ENCODE peak calls at places on chromosomes 3 and 15, in seven cellular contexts. One of them, this sample, is unnamed.

GRCh38 chr3:81013360-81013759 is 748.1 kb downstream of the GBE1 start:
- DNase-seq in endodermal cell: no peak
- DNase-seq in psoas muscle: no peak
- DNase-seq in hepatocyte: no peak
- DNase-seq in DND-41: no peak
- DNase-seq in retinal pigment epithelial cell: peak
- DNase-seq in A549: no peak
- DNase-seq in this sample: no peak

GRCh38 chr3:29226709-29227108 is 54.2 kb upstream of the RBMS3 start:
- DNase-seq in endodermal cell: no peak
- DNase-seq in psoas muscle: no peak
- DNase-seq in hepatocyte: peak
- DNase-seq in DND-41: no peak
- DNase-seq in retinal pigment epithelial cell: no peak
- DNase-seq in A549: no peak
- DNase-seq in this sample: no peak

GRCh38 chr3:23819599-23820360 is 14.0 kb downstream of the UBE2E1 start:
- DNase-seq in endodermal cell: no peak
- DNase-seq in psoas muscle: no peak
- DNase-seq in hepatocyte: no peak
- DNase-seq in DND-41: no peak
- DNase-seq in retinal pigment epithelial cell: no peak
- DNase-seq in A549: no peak
- DNase-seq in this sample: no peak

GRCh38 chr3:43894176-43895049 is 203.7 kb downstream of the ABHD5 start:
- DNase-seq in endodermal cell: peak
- DNase-seq in psoas muscle: peak
- DNase-seq in hepatocyte: peak
- DNase-seq in DND-41: no peak
- DNase-seq in retinal pigment epithelial cell: no peak
- DNase-seq in A549: peak
- DNase-seq in this sample: peak

GRCh38 chr3:129224984-129225393 is 24.4 kb upstream of the COPG1 start:
- DNase-seq in endodermal cell: peak
- DNase-seq in psoas muscle: peak
- DNase-seq in hepatocyte: peak
- DNase-seq in DND-41: no peak
- DNase-seq in retinal pigment epithelial cell: no peak
- DNase-seq in A549: peak
- DNase-seq in this sample: peak

GRCh38 chr3:124648551-124648950 is 81.7 kb upstream of the UMPS start:
- DNase-seq in endodermal cell: no peak
- DNase-seq in psoas muscle: no peak
- DNase-seq in hepatocyte: no peak
- DNase-seq in DND-41: no peak
- DNase-seq in retinal pigment epithelial cell: no peak
- DNase-seq in A549: no peak
- DNase-seq in this sample: no peak

GRCh38 chr3:125098929-125099328 is 43.1 kb upstream of the HEG1 start:
- DNase-seq in endodermal cell: no peak
- DNase-seq in psoas muscle: no peak
- DNase-seq in hepatocyte: no peak
- DNase-seq in DND-41: no peak
- DNase-seq in retinal pigment epithelial cell: no peak
- DNase-seq in A549: no peak
- DNase-seq in this sample: no peak

GRCh38 chr15:80951941-80952340 is 37.7 kb downstream of the MESD start:
- DNase-seq in endodermal cell: no peak
- DNase-seq in psoas muscle: no peak
- DNase-seq in hepatocyte: no peak
- DNase-seq in DND-41: no peak
- DNase-seq in retinal pigment epithelial cell: no peak
- DNase-seq in A549: no peak
- DNase-seq in this sample: no peak

GRCh38 chr3:175105066-175105465 is 245.9 kb downstream of the NAALADL2 start:
- DNase-seq in endodermal cell: no peak
- DNase-seq in psoas muscle: no peak
- DNase-seq in hepatocyte: no peak
- DNase-seq in DND-41: no peak
- DNase-seq in retinal pigment epithelial cell: no peak
- DNase-seq in A549: no peak
- DNase-seq in this sample: no peak

GRCh38 chr3:18393906-18394305 is 31.2 kb downstream of the SATB1 start:
- DNase-seq in endodermal cell: no peak
- DNase-seq in psoas muscle: no peak
- DNase-seq in hepatocyte: no peak
- DNase-seq in DND-41: no peak
- DNase-seq in retinal pigment epithelial cell: no peak
- DNase-seq in A549: no peak
- DNase-seq in this sample: no peak

GRCh38 chr15:41331281-41331680 is 1.1 kb downstream of the OIP5 start:
- DNase-seq in endodermal cell: peak
- DNase-seq in psoas muscle: no peak
- DNase-seq in hepatocyte: no peak
- DNase-seq in DND-41: no peak
- DNase-seq in retinal pigment epithelial cell: no peak
- DNase-seq in A549: no peak
- DNase-seq in this sample: no peak
- H3K4me3 ChIP-seq in endodermal cell: peak
- H3K4me3 ChIP-seq in psoas muscle: peak
- H3K4me3 ChIP-seq in hepatocyte: peak
- H3K4me3 ChIP-seq in DND-41: peak
- H3K4me3 ChIP-seq in retinal pigment epithelial cell: peak
- H3K4me3 ChIP-seq in A549: peak
- H3K4me3 ChIP-seq in this sample: no peak

DNA sequence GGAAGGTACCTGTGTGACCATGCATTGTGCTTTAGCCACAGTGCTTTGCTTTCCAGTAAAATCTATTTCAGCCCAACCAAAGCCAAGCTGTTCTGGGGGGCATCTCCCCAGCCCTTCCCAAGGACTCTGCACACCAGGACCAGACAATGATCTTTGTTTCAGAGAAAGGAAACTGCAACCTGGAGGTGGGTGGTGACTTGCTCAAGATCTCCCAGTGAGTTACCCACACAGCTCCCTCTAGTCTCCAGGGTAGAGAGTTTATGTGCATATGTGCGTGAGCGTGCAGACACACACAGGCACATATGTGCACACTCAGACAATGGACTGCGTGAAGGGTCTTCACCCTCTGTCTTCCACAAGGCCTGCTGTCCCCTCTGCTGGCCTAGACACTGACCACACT is 162.4 kb upstream of the TLE3 start:
- DNase-seq in endodermal cell: no peak
- DNase-seq in psoas muscle: no peak
- DNase-seq in hepatocyte: no peak
- DNase-seq in DND-41: peak
- DNase-seq in retinal pigment epithelial cell: no peak
- DNase-seq in A549: no peak
- DNase-seq in this sample: no peak
- TF ChIP-seq CTCF in endodermal cell: no peak
- TF ChIP-seq CTCF in psoas muscle: no peak
- TF ChIP-seq CTCF in hepatocyte: no peak
- TF ChIP-seq CTCF in DND-41: peak
- TF ChIP-seq CTCF in retinal pigment epithelial cell: no peak
- TF ChIP-seq CTCF in A549: no peak
- TF ChIP-seq CTCF in this sample: no peak

GRCh38 chr15:89016549-89017041 is 71.7 kb upstream of the ABHD2 start:
- DNase-seq in endodermal cell: no peak
- DNase-seq in psoas muscle: peak
- DNase-seq in hepatocyte: no peak
- DNase-seq in DND-41: no peak
- DNase-seq in retinal pigment epithelial cell: no peak
- DNase-seq in A549: no peak
- DNase-seq in this sample: no peak

GRCh38 chr15:89015412-89016097 is 72.7 kb upstream of the ABHD2 start:
- DNase-seq in endodermal cell: no peak
- DNase-seq in psoas muscle: no peak
- DNase-seq in hepatocyte: no peak
- DNase-seq in DND-41: no peak
- DNase-seq in retinal pigment epithelial cell: no peak
- DNase-seq in A549: no peak
- DNase-seq in this sample: no peak

GRCh38 chr15:89019436-89019835 is 68.8 kb upstream of the ABHD2 start:
- DNase-seq in endodermal cell: no peak
- DNase-seq in psoas muscle: no peak
- DNase-seq in hepatocyte: no peak
- DNase-seq in DND-41: no peak
- DNase-seq in retinal pigment epithelial cell: no peak
- DNase-seq in A549: no peak
- DNase-seq in this sample: no peak

GRCh38 chr15:89018235-89018634 is 70.0 kb upstream of the ABHD2 start:
- DNase-seq in endodermal cell: no peak
- DNase-seq in psoas muscle: peak
- DNase-seq in hepatocyte: no peak
- DNase-seq in DND-41: no peak
- DNase-seq in retinal pigment epithelial cell: no peak
- DNase-seq in A549: no peak
- DNase-seq in this sample: peak

GRCh38 chr15:89017370-89018066 is 70.7 kb upstream of the ABHD2 start:
- DNase-seq in endodermal cell: peak
- DNase-seq in psoas muscle: peak
- DNase-seq in hepatocyte: peak
- DNase-seq in DND-41: peak
- DNase-seq in retinal pigment epithelial cell: no peak
- DNase-seq in A549: peak
- DNase-seq in this sample: peak
- H3K4me3 ChIP-seq in endodermal cell: peak
- H3K4me3 ChIP-seq in psoas muscle: peak
- H3K4me3 ChIP-seq in hepatocyte: no peak
- H3K4me3 ChIP-seq in DND-41: peak
- H3K4me3 ChIP-seq in retinal pigment epithelial cell: peak
- H3K4me3 ChIP-seq in A549: peak
- H3K4me3 ChIP-seq in this sample: no peak

GRCh38 chr15:36589971-36590370 is 10.5 kb downstream of the CDIN1 start:
- DNase-seq in endodermal cell: no peak
- DNase-seq in psoas muscle: no peak
- DNase-seq in hepatocyte: no peak
- DNase-seq in DND-41: no peak
- DNase-seq in retinal pigment epithelial cell: no peak
- DNase-seq in A549: no peak
- DNase-seq in this sample: no peak

GRCh38 chr15:36590838-36591237 is 11.4 kb downstream of the CDIN1 start:
- DNase-seq in endodermal cell: no peak
- DNase-seq in psoas muscle: no peak
- DNase-seq in hepatocyte: no peak
- DNase-seq in DND-41: no peak
- DNase-seq in retinal pigment epithelial cell: no peak
- DNase-seq in A549: no peak
- DNase-seq in this sample: no peak

GRCh38 chr15:36594556-36595090 is 15.2 kb downstream of the CDIN1 start:
- DNase-seq in endodermal cell: no peak
- DNase-seq in psoas muscle: no peak
- DNase-seq in hepatocyte: no peak
- DNase-seq in DND-41: no peak
- DNase-seq in retinal pigment epithelial cell: no peak
- DNase-seq in A549: no peak
- DNase-seq in this sample: no peak

GRCh38 chr15:36595625-36596024 is 16.2 kb downstream of the CDIN1 start:
- DNase-seq in endodermal cell: no peak
- DNase-seq in psoas muscle: no peak
- DNase-seq in hepatocyte: no peak
- DNase-seq in DND-41: no peak
- DNase-seq in retinal pigment epithelial cell: no peak
- DNase-seq in A549: no peak
- DNase-seq in this sample: no peak

DNA sequence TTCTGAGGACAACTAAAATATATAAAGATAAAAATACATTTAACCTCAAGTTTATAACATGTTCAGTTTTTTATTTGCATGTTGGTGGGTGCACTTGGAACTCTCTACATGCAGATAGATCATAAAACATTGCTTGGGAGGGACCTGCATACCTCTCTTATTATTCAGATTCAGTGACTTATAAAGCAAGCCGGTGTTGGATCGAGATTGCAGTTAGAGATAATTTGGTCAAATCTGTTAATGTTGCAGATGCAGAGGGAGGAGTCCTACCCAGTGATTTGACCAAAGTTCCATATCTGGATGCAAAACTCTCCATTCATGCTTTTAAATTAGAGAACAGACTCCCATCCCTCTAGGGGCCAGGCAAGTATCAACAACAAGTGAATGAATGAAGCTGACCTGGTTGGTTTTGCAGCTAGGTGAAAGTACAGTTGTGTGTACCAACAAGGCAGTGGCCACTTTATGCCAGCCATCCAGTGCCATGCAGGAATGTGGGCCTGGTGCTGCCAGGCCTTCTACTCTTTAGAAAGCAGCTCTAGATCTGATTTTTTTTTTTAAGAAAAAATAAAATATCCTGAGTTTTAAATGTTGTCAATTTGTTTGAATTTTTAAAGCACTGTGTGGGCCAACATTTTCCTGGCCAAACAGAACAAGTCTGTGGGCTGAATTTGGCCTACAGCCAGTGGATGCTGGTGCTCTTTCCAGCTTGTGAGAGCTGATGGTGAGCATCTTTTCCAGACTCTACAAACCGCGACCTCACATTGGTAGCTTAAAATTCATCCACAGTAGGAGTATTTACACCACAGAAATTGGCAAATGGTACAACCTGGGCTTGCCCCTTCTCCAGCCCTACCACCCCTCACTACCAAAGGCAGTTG is 12.3 kb downstream of the CDIN1 start:
- DNase-seq in endodermal cell: no peak
- DNase-seq in psoas muscle: no peak
- DNase-seq in hepatocyte: no peak
- DNase-seq in DND-41: no peak
- DNase-seq in retinal pigment epithelial cell: no peak
- DNase-seq in A549: peak
- DNase-seq in this sample: no peak
- TF ChIP-seq CTCF in endodermal cell: no peak
- TF ChIP-seq CTCF in psoas muscle: no peak
- TF ChIP-seq CTCF in hepatocyte: no peak
- TF ChIP-seq CTCF in DND-41: no peak
- TF ChIP-seq CTCF in retinal pigment epithelial cell: no peak
- TF ChIP-seq CTCF in A549: no peak
- TF ChIP-seq CTCF in this sample: no peak

GRCh38 chr3:132596816-132597433 is at the start of gene ACKR4:
- DNase-seq in endodermal cell: no peak
- DNase-seq in psoas muscle: no peak
- DNase-seq in hepatocyte: no peak
- DNase-seq in DND-41: no peak
- DNase-seq in retinal pigment epithelial cell: no peak
- DNase-seq in A549: no peak
- DNase-seq in this sample: no peak
- H3K4me3 ChIP-seq in endodermal cell: no peak
- H3K4me3 ChIP-seq in psoas muscle: peak
- H3K4me3 ChIP-seq in hepatocyte: no peak
- H3K4me3 ChIP-seq in DND-41: no peak
- H3K4me3 ChIP-seq in retinal pigment epithelial cell: no peak
- H3K4me3 ChIP-seq in A549: no peak
- H3K4me3 ChIP-seq in this sample: no peak

GRCh38 chr3:86990734-86991481 is at the start of gene VGLL3:
- DNase-seq in endodermal cell: peak
- DNase-seq in psoas muscle: peak
- DNase-seq in hepatocyte: peak
- DNase-seq in DND-41: no peak
- DNase-seq in retinal pigment epithelial cell: peak
- DNase-seq in A549: peak
- DNase-seq in this sample: peak
- TF ChIP-seq CTCF in endodermal cell: peak
- TF ChIP-seq CTCF in psoas muscle: no peak
- TF ChIP-seq CTCF in hepatocyte: peak
- TF ChIP-seq CTCF in DND-41: no peak
- TF ChIP-seq CTCF in retinal pigment epithelial cell: peak
- TF ChIP-seq CTCF in A549: no peak
- TF ChIP-seq CTCF in this sample: no peak

This sample was measured in mucosa of descending colon.